ENCODE peak calls at places on chromosome 9, in four cellular contexts. One of them, this sample, is unnamed.

GRCh38 chr9:81182421-81182820 is 506.9 kb downstream of the TLE1 start:
- DNase-seq in activated CD4-positive, alpha-beta memory T cell treated with anti-CD3 and anti-CD28 coated beads, Interleukin-2, amount 10 ng/mL, durations not matched to agents 7 days and 5 days: no peak
- DNase-seq in stimulated activated CD4-positive, alpha-beta T cell treated with anti-CD3 and anti-CD28 coated beads, Interleukin-2, amount 100 ng/mL, for 48 hours: no peak
- DNase-seq in astrocyte of the spinal cord: peak
- DNase-seq in this sample: no peak

GRCh38 chr9:93028448-93029006 is 30.0 kb upstream of the SUSD3 start:
- DNase-seq in activated CD4-positive, alpha-beta memory T cell treated with anti-CD3 and anti-CD28 coated beads, Interleukin-2, amount 10 ng/mL, durations not matched to agents 7 days and 5 days: peak
- DNase-seq in stimulated activated CD4-positive, alpha-beta T cell treated with anti-CD3 and anti-CD28 coated beads, Interleukin-2, amount 100 ng/mL, for 48 hours: peak
- DNase-seq in astrocyte of the spinal cord: no peak
- DNase-seq in this sample: no peak

GRCh38 chr9:93555370-93555769 is 21.0 kb upstream of the PHF2 start:
- DNase-seq in activated CD4-positive, alpha-beta memory T cell treated with anti-CD3 and anti-CD28 coated beads, Interleukin-2, amount 10 ng/mL, durations not matched to agents 7 days and 5 days: no peak
- DNase-seq in stimulated activated CD4-positive, alpha-beta T cell treated with anti-CD3 and anti-CD28 coated beads, Interleukin-2, amount 100 ng/mL, for 48 hours: no peak
- DNase-seq in astrocyte of the spinal cord: no peak
- DNase-seq in this sample: no peak

GRCh38 chr9:121399883-121400607 is 30.0 kb upstream of the STOM start:
- DNase-seq in activated CD4-positive, alpha-beta memory T cell treated with anti-CD3 and anti-CD28 coated beads, Interleukin-2, amount 10 ng/mL, durations not matched to agents 7 days and 5 days: no peak
- DNase-seq in stimulated activated CD4-positive, alpha-beta T cell treated with anti-CD3 and anti-CD28 coated beads, Interleukin-2, amount 100 ng/mL, for 48 hours: no peak
- DNase-seq in astrocyte of the spinal cord: peak
- DNase-seq in this sample: peak

GRCh38 chr9:79572891-79573696 is 1.3 kb downstream of the TLE4 start:
- DNase-seq in activated CD4-positive, alpha-beta memory T cell treated with anti-CD3 and anti-CD28 coated beads, Interleukin-2, amount 10 ng/mL, durations not matched to agents 7 days and 5 days: peak
- DNase-seq in stimulated activated CD4-positive, alpha-beta T cell treated with anti-CD3 and anti-CD28 coated beads, Interleukin-2, amount 100 ng/mL, for 48 hours: no peak
- DNase-seq in astrocyte of the spinal cord: no peak
- DNase-seq in this sample: no peak

GRCh38 chr9:109264865-109265532 is 55.9 kb downstream of the EPB41L4B start:
- DNase-seq in activated CD4-positive, alpha-beta memory T cell treated with anti-CD3 and anti-CD28 coated beads, Interleukin-2, amount 10 ng/mL, durations not matched to agents 7 days and 5 days: no peak
- DNase-seq in stimulated activated CD4-positive, alpha-beta T cell treated with anti-CD3 and anti-CD28 coated beads, Interleukin-2, amount 100 ng/mL, for 48 hours: no peak
- DNase-seq in astrocyte of the spinal cord: peak
- DNase-seq in this sample: peak

GRCh38 chr9:14031015-14031414 is 282.9 kb downstream of the NFIB start:
- DNase-seq in activated CD4-positive, alpha-beta memory T cell treated with anti-CD3 and anti-CD28 coated beads, Interleukin-2, amount 10 ng/mL, durations not matched to agents 7 days and 5 days: no peak
- DNase-seq in stimulated activated CD4-positive, alpha-beta T cell treated with anti-CD3 and anti-CD28 coated beads, Interleukin-2, amount 100 ng/mL, for 48 hours: no peak
- DNase-seq in astrocyte of the spinal cord: peak
- DNase-seq in this sample: no peak

GRCh38 chr9:120375316-120375715 is 204.7 kb downstream of the CDK5RAP2 start:
- DNase-seq in activated CD4-positive, alpha-beta memory T cell treated with anti-CD3 and anti-CD28 coated beads, Interleukin-2, amount 10 ng/mL, durations not matched to agents 7 days and 5 days: no peak
- DNase-seq in stimulated activated CD4-positive, alpha-beta T cell treated with anti-CD3 and anti-CD28 coated beads, Interleukin-2, amount 100 ng/mL, for 48 hours: no peak
- DNase-seq in astrocyte of the spinal cord: no peak
- DNase-seq in this sample: no peak

GRCh38 chr9:77847626-77848025 is 184.0 kb downstream of the GNAQ start:
- DNase-seq in activated CD4-positive, alpha-beta memory T cell treated with anti-CD3 and anti-CD28 coated beads, Interleukin-2, amount 10 ng/mL, durations not matched to agents 7 days and 5 days: no peak
- DNase-seq in stimulated activated CD4-positive, alpha-beta T cell treated with anti-CD3 and anti-CD28 coated beads, Interleukin-2, amount 100 ng/mL, for 48 hours: no peak
- DNase-seq in astrocyte of the spinal cord: no peak
- DNase-seq in this sample: no peak

GRCh38 chr9:82490019-82490499 is 501.5 kb downstream of the SPATA31D1 start:
- DNase-seq in activated CD4-positive, alpha-beta memory T cell treated with anti-CD3 and anti-CD28 coated beads, Interleukin-2, amount 10 ng/mL, durations not matched to agents 7 days and 5 days: no peak
- DNase-seq in stimulated activated CD4-positive, alpha-beta T cell treated with anti-CD3 and anti-CD28 coated beads, Interleukin-2, amount 100 ng/mL, for 48 hours: no peak
- DNase-seq in astrocyte of the spinal cord: peak
- DNase-seq in this sample: no peak

GRCh38 chr9:72365525-72366256 is 683 bp upstream of the ZFAND5 start:
- DNase-seq in activated CD4-positive, alpha-beta memory T cell treated with anti-CD3 and anti-CD28 coated beads, Interleukin-2, amount 10 ng/mL, durations not matched to agents 7 days and 5 days: peak
- DNase-seq in stimulated activated CD4-positive, alpha-beta T cell treated with anti-CD3 and anti-CD28 coated beads, Interleukin-2, amount 100 ng/mL, for 48 hours: peak
- DNase-seq in astrocyte of the spinal cord: peak
- DNase-seq in this sample: peak

GRCh38 chr9:136576269-136576626 is 30.4 kb upstream of the NOTCH1 start:
- DNase-seq in activated CD4-positive, alpha-beta memory T cell treated with anti-CD3 and anti-CD28 coated beads, Interleukin-2, amount 10 ng/mL, durations not matched to agents 7 days and 5 days: no peak
- DNase-seq in stimulated activated CD4-positive, alpha-beta T cell treated with anti-CD3 and anti-CD28 coated beads, Interleukin-2, amount 100 ng/mL, for 48 hours: no peak
- DNase-seq in astrocyte of the spinal cord: peak
- DNase-seq in this sample: no peak

GRCh38 chr9:37511006-37511714 is 25.4 kb downstream of the POLR1E start:
- DNase-seq in activated CD4-positive, alpha-beta memory T cell treated with anti-CD3 and anti-CD28 coated beads, Interleukin-2, amount 10 ng/mL, durations not matched to agents 7 days and 5 days: no peak
- DNase-seq in stimulated activated CD4-positive, alpha-beta T cell treated with anti-CD3 and anti-CD28 coated beads, Interleukin-2, amount 100 ng/mL, for 48 hours: no peak
- DNase-seq in astrocyte of the spinal cord: no peak
- DNase-seq in this sample: no peak

GRCh38 chr9:92299116-92299515 is 5.6 kb upstream of the IARS1 start:
- DNase-seq in activated CD4-positive, alpha-beta memory T cell treated with anti-CD3 and anti-CD28 coated beads, Interleukin-2, amount 10 ng/mL, durations not matched to agents 7 days and 5 days: no peak
- DNase-seq in stimulated activated CD4-positive, alpha-beta T cell treated with anti-CD3 and anti-CD28 coated beads, Interleukin-2, amount 100 ng/mL, for 48 hours: no peak
- DNase-seq in astrocyte of the spinal cord: no peak
- DNase-seq in this sample: no peak

GRCh38 chr9:125262217-125262991 is 778 bp downstream of the GAPVD1 start:
- DNase-seq in activated CD4-positive, alpha-beta memory T cell treated with anti-CD3 and anti-CD28 coated beads, Interleukin-2, amount 10 ng/mL, durations not matched to agents 7 days and 5 days: no peak
- DNase-seq in stimulated activated CD4-positive, alpha-beta T cell treated with anti-CD3 and anti-CD28 coated beads, Interleukin-2, amount 100 ng/mL, for 48 hours: no peak
- DNase-seq in astrocyte of the spinal cord: no peak
- DNase-seq in this sample: no peak

GRCh38 chr9:89154218-89154617 is 24.4 kb downstream of the SHC3 start:
- DNase-seq in activated CD4-positive, alpha-beta memory T cell treated with anti-CD3 and anti-CD28 coated beads, Interleukin-2, amount 10 ng/mL, durations not matched to agents 7 days and 5 days: no peak
- DNase-seq in stimulated activated CD4-positive, alpha-beta T cell treated with anti-CD3 and anti-CD28 coated beads, Interleukin-2, amount 100 ng/mL, for 48 hours: no peak
- DNase-seq in astrocyte of the spinal cord: no peak
- DNase-seq in this sample: no peak

GRCh38 chr9:92970467-92970923 is 23.2 kb downstream of the FGD3 start:
- DNase-seq in activated CD4-positive, alpha-beta memory T cell treated with anti-CD3 and anti-CD28 coated beads, Interleukin-2, amount 10 ng/mL, durations not matched to agents 7 days and 5 days: peak
- DNase-seq in stimulated activated CD4-positive, alpha-beta T cell treated with anti-CD3 and anti-CD28 coated beads, Interleukin-2, amount 100 ng/mL, for 48 hours: no peak
- DNase-seq in astrocyte of the spinal cord: no peak
- DNase-seq in this sample: no peak

GRCh38 chr9:136488247-136489214 is 5.7 kb upstream of the SEC16A start:
- DNase-seq in activated CD4-positive, alpha-beta memory T cell treated with anti-CD3 and anti-CD28 coated beads, Interleukin-2, amount 10 ng/mL, durations not matched to agents 7 days and 5 days: peak
- DNase-seq in stimulated activated CD4-positive, alpha-beta T cell treated with anti-CD3 and anti-CD28 coated beads, Interleukin-2, amount 100 ng/mL, for 48 hours: peak
- DNase-seq in astrocyte of the spinal cord: peak
- DNase-seq in this sample: no peak

GRCh38 chr9:86469476-86470087 is 115.4 kb upstream of the TUT7 start:
- DNase-seq in activated CD4-positive, alpha-beta memory T cell treated with anti-CD3 and anti-CD28 coated beads, Interleukin-2, amount 10 ng/mL, durations not matched to agents 7 days and 5 days: no peak
- DNase-seq in stimulated activated CD4-positive, alpha-beta T cell treated with anti-CD3 and anti-CD28 coated beads, Interleukin-2, amount 100 ng/mL, for 48 hours: no peak
- DNase-seq in astrocyte of the spinal cord: no peak
- DNase-seq in this sample: no peak

GRCh38 chr9:83441390-83441789 is 96.8 kb downstream of the FRMD3 start:
- DNase-seq in activated CD4-positive, alpha-beta memory T cell treated with anti-CD3 and anti-CD28 coated beads, Interleukin-2, amount 10 ng/mL, durations not matched to agents 7 days and 5 days: no peak
- DNase-seq in stimulated activated CD4-positive, alpha-beta T cell treated with anti-CD3 and anti-CD28 coated beads, Interleukin-2, amount 100 ng/mL, for 48 hours: no peak
- DNase-seq in astrocyte of the spinal cord: no peak
- DNase-seq in this sample: no peak

GRCh38 chr9:3508531-3509374 is 17.0 kb downstream of the RFX3 start:
- DNase-seq in activated CD4-positive, alpha-beta memory T cell treated with anti-CD3 and anti-CD28 coated beads, Interleukin-2, amount 10 ng/mL, durations not matched to agents 7 days and 5 days: no peak
- DNase-seq in stimulated activated CD4-positive, alpha-beta T cell treated with anti-CD3 and anti-CD28 coated beads, Interleukin-2, amount 100 ng/mL, for 48 hours: no peak
- DNase-seq in astrocyte of the spinal cord: peak
- DNase-seq in this sample: peak

GRCh38 chr9:35643046-35643445 is 7.7 kb downstream of the SIT1 start:
- DNase-seq in activated CD4-positive, alpha-beta memory T cell treated with anti-CD3 and anti-CD28 coated beads, Interleukin-2, amount 10 ng/mL, durations not matched to agents 7 days and 5 days: no peak
- DNase-seq in stimulated activated CD4-positive, alpha-beta T cell treated with anti-CD3 and anti-CD28 coated beads, Interleukin-2, amount 100 ng/mL, for 48 hours: no peak
- DNase-seq in astrocyte of the spinal cord: no peak
- DNase-seq in this sample: no peak

GRCh38 chr9:93699650-93700049 is 123.3 kb downstream of the PHF2 start:
- DNase-seq in activated CD4-positive, alpha-beta memory T cell treated with anti-CD3 and anti-CD28 coated beads, Interleukin-2, amount 10 ng/mL, durations not matched to agents 7 days and 5 days: no peak
- DNase-seq in stimulated activated CD4-positive, alpha-beta T cell treated with anti-CD3 and anti-CD28 coated beads, Interleukin-2, amount 100 ng/mL, for 48 hours: no peak
- DNase-seq in astrocyte of the spinal cord: no peak
- DNase-seq in this sample: no peak

GRCh38 chr9:111807197-111807596 is 12.5 kb upstream of the SHOC1 start:
- DNase-seq in activated CD4-positive, alpha-beta memory T cell treated with anti-CD3 and anti-CD28 coated beads, Interleukin-2, amount 10 ng/mL, durations not matched to agents 7 days and 5 days: no peak
- DNase-seq in stimulated activated CD4-positive, alpha-beta T cell treated with anti-CD3 and anti-CD28 coated beads, Interleukin-2, amount 100 ng/mL, for 48 hours: no peak
- DNase-seq in astrocyte of the spinal cord: no peak
- DNase-seq in this sample: no peak

GRCh38 chr9:133994359-133995011 is 2.4 kb upstream of the VAV2 start:
- DNase-seq in activated CD4-positive, alpha-beta memory T cell treated with anti-CD3 and anti-CD28 coated beads, Interleukin-2, amount 10 ng/mL, durations not matched to agents 7 days and 5 days: peak
- DNase-seq in stimulated activated CD4-positive, alpha-beta T cell treated with anti-CD3 and anti-CD28 coated beads, Interleukin-2, amount 100 ng/mL, for 48 hours: peak
- DNase-seq in astrocyte of the spinal cord: peak
- DNase-seq in this sample: no peak

GRCh38 chr9:14214693-14215092 is 99.2 kb downstream of the NFIB start:
- DNase-seq in activated CD4-positive, alpha-beta memory T cell treated with anti-CD3 and anti-CD28 coated beads, Interleukin-2, amount 10 ng/mL, durations not matched to agents 7 days and 5 days: no peak
- DNase-seq in stimulated activated CD4-positive, alpha-beta T cell treated with anti-CD3 and anti-CD28 coated beads, Interleukin-2, amount 100 ng/mL, for 48 hours: no peak
- DNase-seq in astrocyte of the spinal cord: no peak
- DNase-seq in this sample: no peak

GRCh38 chr9:136848393-136849037 is 694 bp upstream of the PHPT1 start:
- DNase-seq in activated CD4-positive, alpha-beta memory T cell treated with anti-CD3 and anti-CD28 coated beads, Interleukin-2, amount 10 ng/mL, durations not matched to agents 7 days and 5 days: peak
- DNase-seq in stimulated activated CD4-positive, alpha-beta T cell treated with anti-CD3 and anti-CD28 coated beads, Interleukin-2, amount 100 ng/mL, for 48 hours: peak
- DNase-seq in astrocyte of the spinal cord: no peak
- DNase-seq in this sample: peak

GRCh38 chr9:86924206-86924605 is 23.1 kb downstream of the GAS1 start:
- DNase-seq in activated CD4-positive, alpha-beta memory T cell treated with anti-CD3 and anti-CD28 coated beads, Interleukin-2, amount 10 ng/mL, durations not matched to agents 7 days and 5 days: no peak
- DNase-seq in stimulated activated CD4-positive, alpha-beta T cell treated with anti-CD3 and anti-CD28 coated beads, Interleukin-2, amount 100 ng/mL, for 48 hours: no peak
- DNase-seq in astrocyte of the spinal cord: no peak
- DNase-seq in this sample: no peak

GRCh38 chr9:135524130-135524861 is 3.1 kb downstream of the LCN1 start:
- DNase-seq in activated CD4-positive, alpha-beta memory T cell treated with anti-CD3 and anti-CD28 coated beads, Interleukin-2, amount 10 ng/mL, durations not matched to agents 7 days and 5 days: no peak
- DNase-seq in stimulated activated CD4-positive, alpha-beta T cell treated with anti-CD3 and anti-CD28 coated beads, Interleukin-2, amount 100 ng/mL, for 48 hours: no peak
- DNase-seq in astrocyte of the spinal cord: no peak
- DNase-seq in this sample: no peak

GRCh38 chr9:33408087-33408486 is 5.7 kb upstream of the AQP7 start:
- DNase-seq in activated CD4-positive, alpha-beta memory T cell treated with anti-CD3 and anti-CD28 coated beads, Interleukin-2, amount 10 ng/mL, durations not matched to agents 7 days and 5 days: no peak
- DNase-seq in stimulated activated CD4-positive, alpha-beta T cell treated with anti-CD3 and anti-CD28 coated beads, Interleukin-2, amount 100 ng/mL, for 48 hours: no peak
- DNase-seq in astrocyte of the spinal cord: no peak
- DNase-seq in this sample: no peak

GRCh38 chr9:132011896-132012295 is 67.8 kb downstream of the MED27 start:
- DNase-seq in activated CD4-positive, alpha-beta memory T cell treated with anti-CD3 and anti-CD28 coated beads, Interleukin-2, amount 10 ng/mL, durations not matched to agents 7 days and 5 days: no peak
- DNase-seq in stimulated activated CD4-positive, alpha-beta T cell treated with anti-CD3 and anti-CD28 coated beads, Interleukin-2, amount 100 ng/mL, for 48 hours: no peak
- DNase-seq in astrocyte of the spinal cord: no peak
- DNase-seq in this sample: no peak

GRCh38 chr9:98570663-98571440 is 137.9 kb downstream of the GABBR2 start:
- DNase-seq in activated CD4-positive, alpha-beta memory T cell treated with anti-CD3 and anti-CD28 coated beads, Interleukin-2, amount 10 ng/mL, durations not matched to agents 7 days and 5 days: no peak
- DNase-seq in stimulated activated CD4-positive, alpha-beta T cell treated with anti-CD3 and anti-CD28 coated beads, Interleukin-2, amount 100 ng/mL, for 48 hours: no peak
- DNase-seq in astrocyte of the spinal cord: no peak
- DNase-seq in this sample: no peak

GRCh38 chr9:89295400-89295799 is 15.6 kb upstream of the CKS2 start:
- DNase-seq in activated CD4-positive, alpha-beta memory T cell treated with anti-CD3 and anti-CD28 coated beads, Interleukin-2, amount 10 ng/mL, durations not matched to agents 7 days and 5 days: no peak
- DNase-seq in stimulated activated CD4-positive, alpha-beta T cell treated with anti-CD3 and anti-CD28 coated beads, Interleukin-2, amount 100 ng/mL, for 48 hours: no peak
- DNase-seq in astrocyte of the spinal cord: no peak
- DNase-seq in this sample: no peak